ENCODE peak calls at places on chromosomes 6 and 20, in seven cellular contexts. Q is fibroblast of villous mesenchyme, X is A549, K is IMR-90, Z is GM12865, D is dorsolateral prefrontal cortex, U is mammary epithelial cell. R is an unnamed sample.

GRCh38 chr6:133184798-133185380 is 56.3 kb upstream of the EYA4 start:
- DNase-seq in Q (peak; percentile 47), X (peak; percentile 23), K (peak; percentile 53), Z (peak; percentile 10), D (no peak), U (no peak), R (peak; percentile 44)

GRCh38 chr20:59149678-59150504 is 13.7 kb upstream of the ZNF831 start:
- DNase-seq in Q (no peak), X (no peak), K (no peak), Z (peak; percentile 28), D (no peak), U (no peak), R (no peak)

GRCh38 chr20:11799131-11799800 is 118.4 kb upstream of the BTBD3 start:
- DNase-seq in Q (no peak), X (no peak), K (no peak), Z (no peak), D (no peak), U (no peak), R (no peak)

GRCh38 chr6:77773157-77773822 is 120.5 kb downstream of the MEI4 start:
- DNase-seq in Q (no peak), X (no peak), K (no peak), Z (no peak), D (no peak), U (no peak), R (no peak)

GRCh38 chr6:157198425-157199279 is 124.7 kb downstream of the TMEM242 start:
- DNase-seq in Q (peak; percentile 52), X (no peak), K (peak; percentile 13), Z (no peak), D (no peak), U (peak; percentile 97), R (no peak)

GRCh38 chr6:117513174-117513573 is 30.7 kb downstream of the DCBLD1 start:
- DNase-seq in Q (no peak), X (no peak), K (no peak), Z (no peak), D (no peak), U (no peak), R (no peak)

GRCh38 chr6:70459235-70459634 is 45.9 kb downstream of the FAM135A start:
- DNase-seq in Q (no peak), X (no peak), K (no peak), Z (no peak), D (no peak), U (no peak), R (no peak)

GRCh38 chr6:144063246-144063743 is 32.1 kb downstream of the SF3B5 start:
- DNase-seq in Q (no peak), X (no peak), K (no peak), Z (peak; percentile 40), D (no peak), U (no peak), R (no peak)

GRCh38 chr20:58069207-58069606 is 159.2 kb downstream of the ANKRD60 start:
- DNase-seq in Q (no peak), X (no peak), K (no peak), Z (no peak), D (no peak), U (no peak), R (no peak)

GRCh38 chr20:44084439-44084838 is 102.5 kb downstream of the JPH2 start:
- DNase-seq in Q (no peak), X (no peak), K (no peak), Z (no peak), D (no peak), U (no peak), R (no peak)

GRCh38 chr6:3773696-3774298 is 22.3 kb upstream of the PXDC1 start:
- DNase-seq in Q (peak; percentile 41), X (no peak), K (no peak), Z (no peak), D (no peak), U (no peak), R (peak; percentile 61)

GRCh38 chr20:31788578-31788977 is 30.6 kb upstream of the MYLK2 start:
- DNase-seq in Q (no peak), X (peak; percentile 20), K (peak; percentile 28), Z (no peak), D (no peak), U (peak; percentile 8), R (peak; percentile 49)

GRCh38 chr20:13718161-13718560 is 66.6 kb downstream of the ESF1 start:
- DNase-seq in Q (no peak), X (no peak), K (no peak), Z (peak; percentile 37), D (no peak), U (no peak), R (no peak)

GRCh38 chr6:5457983-5458683 is 196.8 kb downstream of the FARS2 start:
- DNase-seq in Q (no peak), X (no peak), K (no peak), Z (no peak), D (no peak), U (peak; percentile 52), R (no peak)

GRCh38 chr20:34880095-34880680 is 3.8 kb downstream of the ACSS2 start:
- DNase-seq in Q (no peak), X (no peak), K (no peak), Z (no peak), D (no peak), U (no peak), R (no peak)

GRCh38 chr6:2744206-2744771 is 6.4 kb downstream of the MYLK4 start:
- DNase-seq in Q (peak; percentile 17), X (no peak), K (no peak), Z (no peak), D (peak; percentile 69), U (no peak), R (no peak)

GRCh38 chr6:28569748-28570147 is 44.1 kb downstream of the GPX5 start:
- DNase-seq in Q (no peak), X (no peak), K (no peak), Z (no peak), D (no peak), U (no peak), R (no peak)

GRCh38 chr6:32609731-32610640 is 20.3 kb upstream of the HLA-DRB1 start:
- DNase-seq in Q (peak; percentile 92), X (peak; percentile 87), K (peak; percentile 92), Z (peak; percentile 96), D (peak; percentile 26), U (peak; percentile 96), R (peak; percentile 89)

GRCh38 chr6:132017921-132018320 is 66.7 kb upstream of the CCN2 start:
- DNase-seq in Q (peak; percentile 20), X (no peak), K (no peak), Z (no peak), D (no peak), U (no peak), R (no peak)

GRCh38 chr20:2695206-2695983 is 2.8 kb downstream of the EBF4 start:
- DNase-seq in Q (no peak), X (no peak), K (no peak), Z (no peak), D (peak; percentile 5), U (no peak), R (no peak)

GRCh38 chr6:111183702-111184517 is 96.6 kb downstream of the SLC16A10 start:
- DNase-seq in Q (no peak), X (no peak), K (no peak), Z (peak; percentile 32), D (no peak), U (no peak), R (no peak)

GRCh38 chr6:1477432-1478090 is 88.2 kb downstream of the FOXF2 start:
- DNase-seq in Q (peak; percentile 14), X (peak; percentile 59), K (peak; percentile 83), Z (no peak), D (no peak), U (peak; percentile 30), R (peak; percentile 86)

GRCh38 chr6:5645275-5645674 is 361.4 kb downstream of the NRN1 start:
- DNase-seq in Q (no peak), X (no peak), K (no peak), Z (no peak), D (no peak), U (no peak), R (no peak)

GRCh38 chr6:38720295-38720694 is 5.2 kb downstream of the DNAH8 start:
- DNase-seq in Q (peak; percentile 32), X (peak; percentile 10), K (peak; percentile 10), Z (no peak), D (no peak), U (peak; percentile 12), R (no peak)
- TF ChIP-seq CTCF in Q (peak; percentile 39), X (no peak), K (peak; percentile 33), Z (peak; percentile 17), D (no peak), U (peak; percentile 22), R (no peak)

GRCh38 chr20:1390552-1391403 is 2.1 kb downstream of the FKBP1A start:
- DNase-seq in Q (no peak), X (no peak), K (no peak), Z (no peak), D (no peak), U (peak; percentile 14), R (peak; percentile 63)
- H3K4me3 ChIP-seq in Q (peak overlapping the region; percentile 87), X (peak overlapping the region; percentile 96), K (peak overlapping the region; percentile 65), Z (peak overlapping the region; percentile 93), D (peak overlapping the region; percentile 78), U (peak overlapping the region; percentile 69), R (peak overlapping the region; percentile 97)

GRCh38 chr20:41735949-41736348 is 117.8 kb upstream of the CHD6 start:
- DNase-seq in Q (no peak), X (no peak), K (no peak), Z (no peak), D (no peak), U (no peak), R (no peak)

GRCh38 chr20:41733151-41733550 is 115.0 kb upstream of the CHD6 start:
- DNase-seq in Q (no peak), X (no peak), K (no peak), Z (no peak), D (no peak), U (no peak), R (peak; percentile 36)

GRCh38 chr20:41734506-41734945 is 116.3 kb upstream of the CHD6 start:
- DNase-seq in Q (peak; percentile 28), X (peak; percentile 54), K (peak; percentile 22), Z (peak; percentile 42), D (peak; percentile 43), U (peak; percentile 35), R (peak; percentile 48)

GRCh38 chr20:41738584-41739193 is 120.5 kb upstream of the CHD6 start:
- DNase-seq in Q (peak; percentile 48), X (peak; percentile 52), K (peak; percentile 31), Z (peak; percentile 55), D (peak; percentile 69), U (peak; percentile 11), R (peak; percentile 45)
- TF ChIP-seq CTCF in Q (peak; percentile 91), X (peak; percentile 77), K (peak; percentile 78), Z (peak; percentile 87), D (peak; percentile 85), U (peak; percentile 80), R (peak; percentile 89)

DNA sequence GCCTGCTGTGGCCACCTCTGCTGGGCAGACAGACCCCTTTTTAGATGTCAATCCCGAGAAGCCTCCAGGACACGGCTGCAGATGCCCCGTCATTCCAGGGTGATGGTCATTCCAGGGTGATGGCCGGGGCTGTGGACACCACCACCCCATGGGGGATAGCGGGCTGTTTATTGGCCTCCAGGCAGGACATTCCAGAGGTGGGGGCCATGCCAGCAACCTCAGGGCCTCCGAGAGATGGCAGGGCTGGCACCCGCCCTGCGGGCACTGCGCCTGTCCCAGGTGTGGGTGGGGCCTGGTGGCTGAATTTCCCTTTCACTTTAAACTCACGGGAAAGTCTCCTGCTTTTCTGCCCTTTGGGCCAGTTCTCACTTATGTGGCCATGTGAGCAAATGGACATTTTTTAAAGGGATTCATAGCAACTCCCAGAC is 14.5 kb downstream of the COL9A3 start:
- DNase-seq in Q (no peak), X (no peak), K (no peak), Z (no peak), D (no peak), U (no peak), R (no peak)
- H3K4me3 ChIP-seq in Q (no peak overlapping the region), X (no peak overlapping the region), K (no peak overlapping the region), Z (no peak overlapping the region), D (no peak overlapping the region), U (no peak overlapping the region), R (no peak overlapping the region)